ENCODE peak calls at places on chromosomes 6 and 20, in four cellular contexts. Y, E, W and B are unnamed samples.

GRCh38 chr6:75480425-75480824 is 13.2 kb downstream of the FILIP1 start:
- DNase-seq in Y (no peak), E (no peak), W (no peak), B (no peak)

GRCh38 chr6:90156861-90157260 is 139.8 kb downstream of the BACH2 start:
- DNase-seq in W (no peak), E (no peak), Y (no peak), B (no peak)

GRCh38 chr6:111657146-111657545 is 51.5 kb upstream of the TRAF3IP2 start:
- DNase-seq in Y (peak; percentile 48), E (peak; percentile 77), W (no peak), B (no peak)

GRCh38 chr20:17909745-17910345 is 58.7 kb downstream of the SNX5 start:
- DNase-seq in Y (no peak), W (no peak), E (peak; percentile 35), B (no peak)

GRCh38 chr20:4130404-4131189 is 115.2 kb upstream of the RNF24 start:
- DNase-seq in E (peak; percentile 41), Y (peak; percentile 54), W (no peak), B (no peak)

GRCh38 chr6:70282906-70283461 is 19.9 kb downstream of the COL9A1 start:
- DNase-seq in E (no peak), W (no peak), Y (no peak), B (no peak)

GRCh38 chr20:1906361-1907051 is 11.3 kb downstream of the SIRPA start:
- DNase-seq in Y (no peak), W (no peak), E (no peak), B (no peak)

GRCh38 chr6:36969240-36969691 is 14.7 kb downstream of the PI16 start:
- DNase-seq in W (no peak), Y (no peak), E (no peak), B (no peak)

GRCh38 chr6:14696367-14696766 is 549.5 kb upstream of the JARID2 start:
- DNase-seq in W (no peak), E (no peak), Y (no peak), B (no peak)

GRCh38 chr6:124747336-124747735 is 214.9 kb upstream of the RNF217 start:
- DNase-seq in W (no peak), E (no peak), Y (no peak), B (no peak)

GRCh38 chr20:37907677-37908397 is 4.9 kb downstream of the VSTM2L start:
- DNase-seq in Y (peak; percentile 65), E (peak; percentile 73), W (no peak), B (no peak)

GRCh38 chr6:148907573-148907972 is 160.7 kb downstream of the UST start:
- DNase-seq in Y (no peak), W (no peak), E (no peak), B (no peak)

GRCh38 chr20:50750145-50750671 is 18.8 kb downstream of the PARD6B start:
- DNase-seq in E (no peak), W (no peak), Y (no peak), B (no peak)

GRCh38 chr6:140921366-140922226 is 1211.1 kb upstream of the GJE1 start:
- DNase-seq in E (peak; percentile 88), W (no peak), Y (peak; percentile 69), B (no peak)

GRCh38 chr6:159169193-159169555 is at the start of gene FNDC1:
- DNase-seq in E (no peak), Y (no peak), W (no peak), B (no peak)

GRCh38 chr6:3386374-3386857 is 70.4 kb downstream of the SLC22A23 start:
- DNase-seq in Y (no peak), E (no peak), W (no peak), B (no peak)

GRCh38 chr6:137868721-137869631 is 1.9 kb downstream of the TNFAIP3 start:
- DNase-seq in Y (no peak), E (no peak), W (no peak), B (no peak)

GRCh38 chr6:134379086-134379485 is 61.2 kb upstream of the SGK1 start:
- DNase-seq in Y (no peak), W (no peak), E (no peak), B (no peak)

GRCh38 chr6:31090973-31091364 is 21.4 kb downstream of the C6orf15 start:
- DNase-seq in E (no peak), Y (no peak), W (no peak), B (no peak)

GRCh38 chr6:7535498-7535897 is 6.0 kb upstream of the DSP start:
- DNase-seq in W (no peak), Y (peak; percentile 22), E (no peak), B (no peak)

GRCh38 chr20:33893314-33893713 is 82.2 kb downstream of the CHMP4B start:
- DNase-seq in Y (no peak), E (peak; percentile 43), W (no peak), B (no peak)

GRCh38 chr20:34268851-34269668 is 27.8 kb downstream of the ASIP start:
- DNase-seq in Y (no peak), W (peak; percentile 10), E (peak; percentile 20), B (peak; percentile 62)

GRCh38 chr6:42710316-42710715 is 12.1 kb downstream of the PRPH2 start:
- DNase-seq in E (peak; percentile 53), Y (no peak), W (no peak), B (no peak)

GRCh38 chr20:51434026-51434425 is 108.5 kb downstream of the NFATC2 start:
- DNase-seq in E (no peak), W (no peak), Y (no peak), B (no peak)

GRCh38 chr6:11766056-11766455 is 12.5 kb downstream of the ADTRP start:
- DNase-seq in W (no peak), Y (no peak), E (peak; percentile 33), B (no peak)

GRCh38 chr6:12286381-12287132 is 3.6 kb upstream of the EDN1 start:
- DNase-seq in E (peak; percentile 45), Y (peak; percentile 66), W (no peak), B (no peak)

GRCh38 chr6:37160922-37161778 is 8.8 kb upstream of the PIM1 start:
- DNase-seq in W (no peak), E (peak; percentile 85), Y (no peak), B (no peak)

GRCh38 chr6:119602215-119603178 is 252.9 kb upstream of the MAN1A1 start:
- DNase-seq in Y (peak; percentile 28), W (no peak), E (peak; percentile 43), B (no peak)

GRCh38 chr6:14026831-14027539 is 90.6 kb upstream of the CD83 start:
- DNase-seq in W (no peak), Y (peak; percentile 35), E (no peak), B (no peak)